ENCODE peak calls at places on chromosomes 1 and 21, in six cellular contexts. O is body of pancreas; T is stimulated activated CD8-positive, alpha-beta memory T cell treated with anti-CD3 and anti-CD28 coated beads, Interleukin-7, amount 100 ng/mL, for 1 hour; Q is psoas muscle; E is B cell; I is foreskin fibroblast. C is an unnamed sample.

GRCh38 chr1:171743014-171743870 is 1.4 kb upstream of the VAMP4 start:
- DNase-seq in O (no peak), T (no peak), Q (no peak), E (no peak), I (peak), C (no peak)

GRCh38 chr1:87805661-87806376 is 477.1 kb downstream of the LMO4 start:
- DNase-seq in O (no peak), T (no peak), Q (no peak), E (no peak), I (peak), C (no peak)

GRCh38 chr1:81114191-81114590 is 686.5 kb upstream of the ADGRL2 start:
- DNase-seq in O (no peak), T (no peak), Q (no peak), E (no peak), I (no peak), C (no peak)

GRCh38 chr1:223183268-223183862 is 40.3 kb upstream of the TLR5 start:
- DNase-seq in O (no peak), T (no peak), Q (no peak), E (no peak), I (no peak), C (no peak)

GRCh38 chr1:202150187-202150586 is 5.7 kb upstream of the ARL8A start:
- DNase-seq in O (no peak), T (no peak), Q (no peak), E (no peak), I (no peak), C (no peak)

GRCh38 chr1:52264530-52265115 is 101.4 kb downstream of the CC2D1B start:
- DNase-seq in O (no peak), T (no peak), Q (no peak), E (no peak), I (no peak), C (no peak)

GRCh38 chr1:198416276-198416675 is 124.2 kb downstream of the ATP6V1G3 start:
- DNase-seq in O (no peak), T (no peak), Q (no peak), E (no peak), I (peak), C (no peak)

GRCh38 chr1:219088778-219089557 is 84.7 kb upstream of the LYPLAL1 start:
- DNase-seq in O (peak), T (no peak), Q (peak), E (no peak), I (peak), C (peak)

GRCh38 chr1:112144738-112145426 is 155.4 kb upstream of the KCND3 start:
- DNase-seq in O (no peak), T (no peak), Q (no peak), E (no peak), I (no peak), C (no peak)

GRCh38 chr1:63746129-63746864 is 27.5 kb upstream of the ROR1 start:
- DNase-seq in O (no peak), T (no peak), Q (no peak), E (no peak), I (peak), C (no peak)

GRCh38 chr1:232571523-232571922 is 58.4 kb downstream of the SIPA1L2 start:
- DNase-seq in O (no peak), T (no peak), Q (no peak), E (no peak), I (peak), C (no peak)

GRCh38 chr1:7572654-7573152 is 198.4 kb upstream of the VAMP3 start:
- DNase-seq in O (peak), T (no peak), Q (no peak), E (no peak), I (no peak), C (no peak)

GRCh38 chr1:156910309-156910782 is 10.1 kb upstream of the LRRC71 start:
- DNase-seq in O (peak), T (peak), Q (no peak), E (no peak), I (no peak), C (no peak)

GRCh38 chr1:45403298-45404079 is 63.2 kb upstream of the MUTYH start:
- DNase-seq in O (no peak), T (no peak), Q (no peak), E (no peak), I (no peak), C (no peak)

GRCh38 chr21:42526379-42526727 is 12.7 kb downstream of the SLC37A1 start:
- DNase-seq in O (peak), T (no peak), Q (no peak), E (no peak), I (no peak), C (no peak)

GRCh38 chr1:100188617-100189016 is 10.6 kb upstream of the LRRC39 start:
- DNase-seq in O (no peak), T (no peak), Q (no peak), E (no peak), I (peak), C (no peak)

GRCh38 chr1:227885135-227885647 is 62.5 kb downstream of the WNT9A start:
- DNase-seq in O (no peak), T (no peak), Q (peak), E (no peak), I (no peak), C (no peak)

GRCh38 chr1:7198664-7199063 is 413.4 kb downstream of the CAMTA1 start:
- DNase-seq in O (no peak), T (no peak), Q (no peak), E (no peak), I (no peak), C (no peak)

GRCh38 chr1:174324939-174325338 is 122.8 kb upstream of the GPR52 start:
- DNase-seq in O (no peak), T (no peak), Q (no peak), E (no peak), I (no peak), C (no peak)

GRCh38 chr1:32989160-32989894 is 24.7 kb upstream of the RNF19B start:
- DNase-seq in O (peak), T (no peak), Q (peak), E (no peak), I (peak), C (peak)

GRCh38 chr1:157893681-157894080 is 52.1 kb upstream of the CD5L start:
- DNase-seq in O (no peak), T (no peak), Q (no peak), E (no peak), I (no peak), C (no peak)

GRCh38 chr1:94215955-94216354 is 21.4 kb downstream of the ARHGAP29 start:
- DNase-seq in O (no peak), T (no peak), Q (no peak), E (no peak), I (peak), C (no peak)

GRCh38 chr21:17451364-17451869 is 61.4 kb upstream of the CXADR start:
- DNase-seq in O (no peak), T (no peak), Q (no peak), E (no peak), I (peak), C (no peak)

GRCh38 chr1:221637641-221638041 is 104.2 kb downstream of the DUSP10 start:
- DNase-seq in O (no peak), T (no peak), Q (peak), E (no peak), I (peak), C (no peak)

GRCh38 chr1:109620396-109620817 is 770 bp downstream of the AMPD2 start:
- DNase-seq in O (peak), T (no peak), Q (no peak), E (no peak), I (peak), C (no peak)

GRCh38 chr21:45607021-45607921 is 36.3 kb upstream of the PCBP3 start:
- DNase-seq in O (no peak), T (no peak), Q (no peak), E (no peak), I (no peak), C (peak)

GRCh38 chr1:162905759-162906158 is 44.8 kb upstream of the CCDC190 start:
- DNase-seq in O (no peak), T (no peak), Q (no peak), E (no peak), I (peak), C (no peak)

GRCh38 chr1:119141020-119141424 is 569 bp upstream of the WARS2 start:
- DNase-seq in O (peak), T (no peak), Q (peak), E (no peak), I (peak), C (peak)

GRCh38 chr21:45983981-45984551 is 2.5 kb downstream of the COL6A1 start:
- DNase-seq in O (no peak), T (no peak), Q (peak), E (peak), I (peak), C (peak)